ENCODE peak calls at places on chromosomes 3 and 15, in seven cellular contexts. X is RWPE1; J is astrocyte of the spinal cord; Z is heart left ventricle; Q is CD4-positive, alpha-beta T cell; L is epithelial cell of esophagus; K is GM10248. D is an unnamed sample.

GRCh38 chr3:113914646-113915045 is 33.2 kb upstream of the ZDHHC23 start:
- DNase-seq in X (peak), J (peak), Z (no peak), Q (no peak), L (peak), K (no peak), D (no peak)

GRCh38 chr3:122457706-122458105 is 41.8 kb upstream of the WDR5B start:
- DNase-seq in X (no peak), J (no peak), Z (no peak), Q (no peak), L (no peak), K (no peak), D (no peak)

GRCh38 chr3:194046995-194047681 is 88.8 kb upstream of the HES1 start:
- DNase-seq in X (no peak), J (no peak), Z (peak), Q (no peak), L (no peak), K (no peak), D (no peak)

GRCh38 chr3:172280406-172281051 is 167.7 kb downstream of the GHSR start:
- DNase-seq in X (peak), J (peak), Z (no peak), Q (no peak), L (peak), K (no peak), D (no peak)

GRCh38 chr3:195870442-195870841 is 37.9 kb downstream of the TNK2 start:
- DNase-seq in X (peak), J (no peak), Z (no peak), Q (no peak), L (peak), K (no peak), D (no peak)

GRCh38 chr15:63699391-63699790 is 102.2 kb downstream of the FBXL22 start:
- DNase-seq in X (no peak), J (no peak), Z (no peak), Q (no peak), L (peak), K (no peak), D (no peak)

GRCh38 chr15:88615303-88616107 is 5.6 kb upstream of the AEN start:
- DNase-seq in X (no peak), J (no peak), Z (no peak), Q (no peak), L (no peak), K (peak), D (no peak)

GRCh38 chr15:63200464-63201242 is 11.2 kb downstream of the RAB8B start:
- DNase-seq in X (no peak), J (no peak), Z (no peak), Q (no peak), L (no peak), K (no peak), D (no peak)

GRCh38 chr3:52153389-52154096 is 680 bp downstream of the POC1A start:
- DNase-seq in X (peak), J (no peak), Z (no peak), Q (no peak), L (peak), K (no peak), D (peak)

GRCh38 chr15:60683156-60683555 is 204.2 kb upstream of the ICE2 start:
- DNase-seq in X (no peak), J (peak), Z (no peak), Q (no peak), L (no peak), K (no peak), D (no peak)

GRCh38 chr3:39148116-39149058 is 5.0 kb downstream of the CSRNP1 start:
- DNase-seq in X (no peak), J (peak), Z (no peak), Q (peak), L (peak), K (no peak), D (no peak)

GRCh38 chr3:148643389-148643840 is 54.3 kb upstream of the AGTR1 start:
- DNase-seq in X (no peak), J (peak), Z (no peak), Q (no peak), L (peak), K (no peak), D (no peak)

GRCh38 chr15:43440721-43441281 is 52.2 kb downstream of the TP53BP1 start:
- DNase-seq in X (peak), J (peak), Z (peak), Q (no peak), L (peak), K (peak), D (no peak)

GRCh38 chr3:36457667-36458066 is 77.4 kb downstream of the STAC start:
- DNase-seq in X (no peak), J (no peak), Z (peak), Q (no peak), L (no peak), K (no peak), D (no peak)

GRCh38 chr3:126523745-126524428 is at the start of gene CHST13:
- DNase-seq in X (peak), J (peak), Z (peak), Q (no peak), L (peak), K (no peak), D (peak)

GRCh38 chr3:36790765-36791164 is 26.4 kb upstream of the DCLK3 start:
- DNase-seq in X (no peak), J (no peak), Z (no peak), Q (no peak), L (no peak), K (no peak), D (no peak)

GRCh38 chr3:159804726-159805410 is 183.8 kb upstream of the IL12A start:
- DNase-seq in X (peak), J (peak), Z (peak), Q (no peak), L (peak), K (peak), D (peak)

GRCh38 chr3:193780371-193780770 is 187.4 kb downstream of the OPA1 start:
- DNase-seq in X (no peak), J (no peak), Z (no peak), Q (no peak), L (no peak), K (no peak), D (no peak)

GRCh38 chr3:138066383-138066782 is 49.0 kb downstream of the DZIP1L start:
- DNase-seq in X (no peak), J (no peak), Z (no peak), Q (no peak), L (no peak), K (peak), D (no peak)

GRCh38 chr15:33561407-33561806 is 250.6 kb downstream of the RYR3 start:
- DNase-seq in X (no peak), J (no peak), Z (no peak), Q (no peak), L (no peak), K (no peak), D (no peak)

GRCh38 chr3:75906555-75907112 is 121.3 kb upstream of the ZNF717 start:
- DNase-seq in X (no peak), J (peak), Z (no peak), Q (no peak), L (peak), K (no peak), D (peak)

GRCh38 chr3:21599890-21600289 is 151.1 kb downstream of the ZNF385D start:
- DNase-seq in X (no peak), J (no peak), Z (no peak), Q (no peak), L (no peak), K (no peak), D (no peak)

GRCh38 chr15:89483079-89483478 is 13.3 kb downstream of the RHCG start:
- DNase-seq in X (no peak), J (no peak), Z (no peak), Q (no peak), L (no peak), K (no peak), D (no peak)

GRCh38 chr3:129560931-129561594 is 18.1 kb downstream of the H1-8 start:
- DNase-seq in X (no peak), J (peak), Z (peak), Q (no peak), L (no peak), K (no peak), D (peak)

GRCh38 chr15:65857718-65858402 is 11.4 kb upstream of the RAB11A start:
- DNase-seq in X (no peak), J (no peak), Z (no peak), Q (no peak), L (no peak), K (peak), D (no peak)

GRCh38 chr15:44296625-44297524 is 8.4 kb downstream of the GOLM2 start:
- DNase-seq in X (peak), J (peak), Z (no peak), Q (no peak), L (peak), K (peak), D (no peak)

GRCh38 chr3:187520027-187520945 is 149.9 kb downstream of the SST start:
- DNase-seq in X (no peak), J (no peak), Z (peak), Q (no peak), L (no peak), K (no peak), D (no peak)

GRCh38 chr3:59545369-59545768 is 495.5 kb upstream of the CFAP20DC start:
- DNase-seq in X (no peak), J (no peak), Z (no peak), Q (no peak), L (peak), K (no peak), D (no peak)

GRCh38 chr3:27544372-27544865 is 60.2 kb upstream of the SLC4A7 start:
- DNase-seq in X (peak), J (peak), Z (no peak), Q (no peak), L (peak), K (no peak), D (no peak)

GRCh38 chr3:65052101-65052500 is 364.3 kb upstream of the ADAMTS9 start:
- DNase-seq in X (no peak), J (no peak), Z (no peak), Q (no peak), L (peak), K (no peak), D (no peak)

GRCh38 chr15:100156201-100156600 is 185.6 kb downstream of the ADAMTS17 start:
- DNase-seq in X (no peak), J (no peak), Z (no peak), Q (no peak), L (no peak), K (no peak), D (no peak)

GRCh38 chr15:41944313-41944940 is 27.9 kb downstream of the EHD4 start:
- DNase-seq in X (peak), J (peak), Z (no peak), Q (no peak), L (peak), K (no peak), D (no peak)

GRCh38 chr3:52086939-52087675 is 30.7 kb upstream of the DUSP7 start:
- DNase-seq in X (no peak), J (peak), Z (no peak), Q (no peak), L (no peak), K (peak), D (no peak)

GRCh38 chr15:91522609-91523332 is 330.7 kb upstream of the SLCO3A1 start:
- DNase-seq in X (peak), J (peak), Z (no peak), Q (no peak), L (peak), K (no peak), D (no peak)
- TF ChIP-seq CTCF in X (no peak), J (peak), Z (peak), Q (peak), L (peak), K (no peak), D (no peak)

DNA sequence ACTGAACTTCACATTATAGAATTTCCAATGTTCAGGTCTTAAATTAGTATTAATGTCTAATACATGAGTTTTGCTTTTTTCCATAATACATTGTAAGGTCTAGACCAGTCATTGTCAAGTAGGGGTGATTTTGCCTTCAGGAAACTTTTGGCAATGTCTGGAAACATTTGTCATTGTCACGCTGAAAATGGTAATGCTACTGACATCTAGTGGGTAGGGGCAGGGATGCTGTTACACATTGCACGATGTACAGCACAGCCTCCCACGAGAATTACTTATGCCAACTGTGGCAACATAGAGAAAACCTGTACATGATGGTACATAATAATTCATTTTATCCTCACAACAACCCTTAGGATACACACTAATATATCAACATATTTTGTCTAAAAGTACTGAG is 384.1 kb downstream of the CADM2 start:
- DNase-seq in X (peak), J (no peak), Z (no peak), Q (no peak), L (peak), K (no peak), D (no peak)
- TF ChIP-seq CTCF in X (peak), J (peak), Z (no peak), Q (no peak), L (peak), K (no peak), D (peak)

DNA sequence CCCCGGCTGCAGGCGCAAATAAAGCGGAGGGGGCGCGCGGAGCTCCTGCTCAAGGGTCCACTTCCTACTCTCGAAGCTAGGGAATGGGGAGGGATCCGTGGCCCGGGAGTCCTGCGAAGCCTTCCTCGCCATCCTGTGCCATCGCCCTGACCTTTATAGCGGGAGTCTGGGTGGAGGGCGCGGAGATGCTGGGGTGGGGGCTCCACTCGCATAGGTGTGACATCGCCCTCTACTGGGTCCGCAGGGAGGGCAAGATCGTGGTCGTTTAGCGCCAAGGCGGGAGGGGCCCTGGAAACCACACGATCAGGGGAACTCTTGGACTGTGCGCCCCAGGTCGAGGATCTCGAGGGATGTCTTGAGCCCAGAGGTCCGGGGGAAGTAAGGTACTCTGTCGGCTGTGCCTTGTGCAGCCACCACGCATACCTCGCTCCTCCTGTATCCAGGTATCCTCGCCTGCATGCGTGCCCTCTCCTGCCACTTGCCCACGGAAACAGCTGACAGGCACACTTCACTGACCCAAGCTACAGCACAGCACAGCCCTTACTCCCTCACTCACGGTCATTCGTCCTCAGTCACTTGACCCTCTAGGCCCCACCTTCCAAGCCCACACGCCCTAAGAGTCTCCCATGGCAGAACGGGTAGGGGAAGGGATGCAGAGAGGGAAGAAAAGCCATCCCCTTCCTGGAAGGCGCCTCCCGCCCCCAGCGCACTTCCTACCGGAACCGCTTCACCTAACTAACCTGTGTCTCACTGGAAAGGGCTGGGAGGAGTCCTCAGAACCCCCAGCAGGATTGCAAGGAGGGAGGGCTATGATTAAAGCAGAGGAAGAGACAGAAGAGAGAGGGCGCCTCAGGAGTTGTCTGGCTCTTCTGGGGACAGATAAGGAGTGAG is 22.7 kb downstream of the EPHB3 start:
- DNase-seq in X (no peak), J (no peak), Z (peak), Q (no peak), L (no peak), K (no peak), D (no peak)
- TF ChIP-seq CTCF in X (no peak), J (peak), Z (peak), Q (peak), L (peak), K (no peak), D (peak)

DNA sequence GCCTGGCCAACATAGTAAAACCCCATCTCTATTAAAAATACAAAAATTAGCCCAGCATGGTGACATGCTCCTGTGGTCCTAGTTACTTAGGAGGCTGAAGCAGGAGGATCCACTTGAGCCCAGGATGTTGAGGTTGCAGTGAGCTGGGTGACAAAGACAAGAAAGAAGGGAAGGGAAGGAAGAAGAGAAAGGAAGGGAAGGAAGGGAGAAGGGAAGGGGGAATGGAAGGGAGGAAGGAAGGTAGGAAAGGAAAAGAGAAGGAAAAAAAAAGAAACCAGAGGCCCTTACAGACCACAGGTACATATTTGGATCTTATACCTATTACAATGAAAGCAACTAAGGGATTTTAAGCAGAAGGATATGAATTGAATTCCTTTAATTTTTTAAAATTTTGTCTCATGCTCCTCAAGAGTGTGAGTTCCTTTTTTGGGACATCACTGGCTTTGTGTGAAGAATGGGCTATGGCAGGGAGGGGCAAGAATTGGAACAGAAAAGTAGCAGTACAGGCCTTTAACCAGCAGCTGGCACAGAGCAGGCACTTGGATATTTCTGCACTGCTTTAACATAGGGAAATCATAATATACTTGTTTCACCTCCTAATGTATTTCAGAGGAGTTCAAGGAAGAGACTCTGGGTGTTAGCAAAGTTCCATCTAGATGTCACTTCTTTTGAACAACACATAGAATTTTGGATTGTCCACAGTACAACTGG is 7.9 kb downstream of the RAB27A start:
- DNase-seq in X (no peak), J (no peak), Z (no peak), Q (no peak), L (no peak), K (no peak), D (no peak)
- TF ChIP-seq CTCF in X (no peak), J (peak), Z (no peak), Q (no peak), L (no peak), K (no peak), D (no peak)

D was measured in nephron progenitor cell.